ENCODE peak calls at places on chromosomes 16 and 17, in five cellular contexts. F is IMR-90, W is ovary, B is astrocyte, C is colonic mucosa. Q is an unnamed sample. For H3K36me3, the result is how much of the 10 kb centered on the place peaks cover.

GRCh38 chr16:86987746-86988670 is 329.2 kb downstream of the C16orf95 start:
- DNase-seq in B (no peak), C (no peak), W (no peak), F (no peak), Q (no peak)

GRCh38 chr17:83180996-83181481 is 101.6 kb downstream of the METRNL start:
- DNase-seq in C (peak), B (no peak), F (no peak), W (peak), Q (no peak)

GRCh38 chr17:75764711-75765421 is at the start of gene GALK1:
- DNase-seq in W (peak), B (peak), C (peak), F (peak), Q (peak)

GRCh38 chr17:81917565-81918332 is at the start of gene SIRT7:
- DNase-seq in F (peak), C (peak), W (peak), B (no peak), Q (peak)

GRCh38 chr17:43545383-43545632 is 832 bp downstream of the ETV4 start:
- DNase-seq in F (peak), B (peak), C (no peak), W (no peak), Q (peak)

GRCh38 chr17:1590031-1590746 is 27.6 kb upstream of the PITPNA start:
- DNase-seq in B (peak), F (peak), W (no peak), C (peak), Q (peak)

GRCh38 chr17:2241823-2242222 is 61.8 kb downstream of the SMG6 start:
- DNase-seq in C (no peak), W (no peak), F (peak), B (peak), Q (no peak)

GRCh38 chr17:7356779-7357178 is 1.8 kb downstream of the TMEM95 start:
- DNase-seq in F (no peak), C (no peak), B (no peak), W (no peak), Q (peak)

GRCh38 chr17:34542700-34543336 is 36.6 kb upstream of the TMEM132E start:
- DNase-seq in W (no peak), F (no peak), C (peak), B (no peak), Q (peak)

GRCh38 chr17:74924250-74924948 is at the start of gene OTOP2:
- DNase-seq in F (no peak), W (no peak), B (no peak), C (no peak), Q (peak)

GRCh38 chr16:72172105-72173034 is at the start of gene PMFBP1:
- DNase-seq in B (peak), C (peak), W (no peak), F (peak), Q (peak)

GRCh38 chr16:81582655-81583441 is 138.2 kb downstream of the CMIP start:
- DNase-seq in W (no peak), F (no peak), B (no peak), C (no peak), Q (no peak)

GRCh38 chr16:926715-927114 is 44.1 kb downstream of the LMF1 start:
- DNase-seq in F (no peak), W (no peak), B (no peak), C (no peak), Q (no peak)

GRCh38 chr17:2337811-2338657 is 733 bp downstream of the SGSM2 start:
- DNase-seq in C (peak), W (peak), F (peak), B (peak), Q (peak)

GRCh38 chr17:28328325-28328724 is 6.9 kb downstream of the IFT20 start:
- DNase-seq in C (no peak), F (peak), B (no peak), W (no peak), Q (no peak)

GRCh38 chr16:50679676-50680555 is 1.2 kb downstream of the SNX20 start:
- DNase-seq in B (no peak), W (no peak), C (no peak), F (no peak), Q (no peak)

GRCh38 chr16:50680907-50681885 is at the start of gene SNX20:
- DNase-seq in C (peak), W (no peak), F (no peak), B (no peak), Q (peak)

GRCh38 chr16:50677351-50677750 is 3.8 kb downstream of the SNX20 start:
- DNase-seq in C (no peak), B (no peak), F (no peak), W (no peak), Q (no peak)

GRCh38 chr16:50680556-50680893 is 587 bp downstream of the SNX20 start:
- DNase-seq in B (no peak), C (no peak), W (no peak), F (no peak), Q (no peak)

GRCh38 chr16:50679266-50679665 is 1.8 kb downstream of the SNX20 start:
- DNase-seq in C (no peak), F (no peak), W (no peak), B (no peak), Q (no peak)
- H3K4me3 ChIP-seq in C (no peak), F (no peak), W (no peak), B (no peak), Q (no peak)

GRCh38 chr16:54434859-54435258 is 148.3 kb upstream of the IRX3 start:
- DNase-seq in B (no peak), C (no peak), F (no peak), W (no peak), Q (no peak)

GRCh38 chr16:54431041-54431996 is 144.7 kb upstream of the IRX3 start:
- DNase-seq in C (no peak), W (no peak), F (no peak), B (peak), Q (no peak)

GRCh38 chr16:54431997-54432367 is 145.4 kb upstream of the IRX3 start:
- DNase-seq in B (no peak), F (no peak), C (no peak), W (no peak), Q (no peak)

GRCh38 chr16:54430491-54431030 is 144.0 kb upstream of the IRX3 start:
- DNase-seq in F (peak), C (no peak), W (no peak), B (peak), Q (no peak)

DNA sequence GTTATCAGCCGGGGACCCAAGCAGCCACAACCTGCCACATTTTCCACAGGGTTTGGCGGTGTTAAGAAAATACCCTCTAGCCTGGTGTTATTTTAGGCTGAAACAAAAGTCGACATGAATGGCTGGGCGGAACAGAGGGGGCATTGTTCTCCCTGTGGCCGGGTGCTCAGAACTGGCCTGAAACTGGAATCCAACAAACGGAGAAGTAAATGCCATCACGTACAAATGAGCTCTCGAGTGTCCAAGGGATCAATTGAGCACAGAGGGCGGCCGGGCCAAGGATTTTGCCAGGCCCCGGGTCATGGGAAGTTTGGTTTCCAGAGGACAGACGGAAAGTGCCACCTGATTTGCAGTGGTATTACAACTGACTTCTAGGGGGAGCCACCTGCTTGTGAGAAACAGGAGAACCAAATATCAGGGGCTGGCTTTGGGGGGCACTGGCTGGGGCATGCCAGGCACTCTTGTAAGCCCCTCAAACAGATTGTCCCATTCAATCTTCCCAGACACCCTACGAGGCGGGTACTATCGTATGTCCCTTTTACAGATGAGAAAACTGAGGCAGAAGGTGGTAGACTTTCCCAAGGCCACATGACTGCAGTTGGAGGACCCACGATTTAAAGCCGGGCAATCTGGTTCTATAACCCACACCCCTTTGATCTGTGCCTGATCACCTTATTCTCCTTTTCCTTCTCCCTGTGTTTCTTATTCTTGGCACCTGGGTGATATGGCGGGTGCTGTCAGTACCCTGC is 146.1 kb upstream of the IRX3 start:
- DNase-seq in F (no peak), C (no peak), W (no peak), B (no peak), Q (no peak)
- TF ChIP-seq CTCF in F (no peak), C (no peak), W (no peak), B (no peak), Q (no peak)

DNA sequence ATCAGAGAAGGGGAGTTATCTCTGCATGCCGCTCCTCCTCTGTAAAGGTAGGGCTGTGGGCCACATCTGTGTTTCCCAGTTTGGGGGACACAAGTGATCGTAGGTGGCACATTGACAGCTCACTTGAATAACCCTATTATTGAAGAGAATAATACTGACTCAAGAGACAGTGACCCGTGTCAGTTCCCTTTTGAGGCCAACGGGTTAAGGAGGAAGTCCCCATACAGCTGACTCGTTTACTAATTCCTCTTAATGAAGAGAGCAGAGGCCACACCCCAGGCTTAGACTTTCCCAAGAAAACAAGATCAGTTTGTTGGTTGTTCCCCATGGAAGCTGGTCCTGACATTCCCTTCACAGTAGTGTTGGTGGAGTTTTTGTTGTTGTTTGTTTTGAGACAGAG is 33.0 kb downstream of the IL4R start:
- DNase-seq in W (no peak), C (no peak), F (no peak), B (no peak), Q (no peak)
- H3K36me3 ChIP-seq in W (under half), C (under half), F (half or more), B (under half), Q (half or more)

GRCh38 chr16:68355447-68356248 is 44.8 kb downstream of the PRMT7 start:
- DNase-seq in W (no peak), C (no peak), B (no peak), F (no peak), Q (no peak)

GRCh38 chr16:68357923-68358322 is 47.1 kb downstream of the PRMT7 start:
- DNase-seq in C (no peak), F (no peak), W (no peak), B (no peak), Q (no peak)

GRCh38 chr16:68356919-68357286 is 46.1 kb downstream of the PRMT7 start:
- DNase-seq in W (no peak), F (no peak), B (no peak), C (no peak), Q (no peak)

GRCh38 chr16:68357521-68357922 is 46.7 kb downstream of the PRMT7 start:
- DNase-seq in C (no peak), B (no peak), F (no peak), W (no peak), Q (no peak)

DNA sequence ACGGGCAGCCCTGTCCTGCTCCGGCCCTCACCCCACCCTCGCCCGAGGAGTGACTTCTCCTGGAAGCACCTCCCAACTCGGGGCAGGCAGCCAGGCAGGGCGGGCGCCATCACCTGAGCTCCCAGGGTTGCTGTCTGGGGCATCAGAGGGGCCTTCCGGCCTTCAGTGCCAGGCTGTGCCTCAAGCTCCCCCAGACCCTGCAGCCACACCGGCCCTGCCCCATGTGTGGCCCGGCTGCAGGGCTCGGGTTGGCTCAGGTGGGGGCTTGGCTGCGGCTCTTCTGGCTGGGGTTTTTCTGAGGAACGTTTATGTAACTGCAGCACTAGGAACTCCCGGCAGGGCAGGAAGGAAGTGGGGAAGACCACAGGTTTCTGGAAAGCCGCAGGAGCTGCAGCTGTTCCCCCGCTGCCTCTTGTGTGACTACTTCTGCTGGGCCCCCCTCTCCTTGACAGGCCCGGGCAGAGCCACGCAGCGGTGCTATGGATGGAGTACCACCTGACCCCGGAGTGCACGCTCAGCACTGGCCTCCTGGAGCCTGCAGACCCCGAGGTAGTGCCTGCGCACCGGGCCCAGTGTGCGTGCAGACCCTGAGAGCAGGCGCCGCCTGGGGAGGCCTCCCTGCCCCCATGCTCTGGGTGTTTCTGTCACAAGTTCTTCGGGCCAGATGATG is 45.6 kb downstream of the PRMT7 start:
- DNase-seq in W (no peak), B (no peak), F (no peak), C (peak), Q (peak)
- H3K4me3 ChIP-seq in W (no peak), B (no peak), F (no peak), C (no peak), Q (no peak)

GRCh38 chr17:49798182-49798581 is 9.7 kb downstream of the KAT7 start:
- DNase-seq in W (no peak), F (peak), B (no peak), C (no peak), Q (no peak)
- TF ChIP-seq CTCF in W (no peak), F (no peak), B (no peak), C (no peak), Q (no peak)

GRCh38 chr16:15780805-15781204 is 76.0 kb downstream of the MYH11 start:
- DNase-seq in F (no peak), C (no peak), W (no peak), B (no peak), Q (no peak)
- H3K36me3 ChIP-seq in F (under half), C (under half), W (under half), B (under half), Q (under half)

DNA sequence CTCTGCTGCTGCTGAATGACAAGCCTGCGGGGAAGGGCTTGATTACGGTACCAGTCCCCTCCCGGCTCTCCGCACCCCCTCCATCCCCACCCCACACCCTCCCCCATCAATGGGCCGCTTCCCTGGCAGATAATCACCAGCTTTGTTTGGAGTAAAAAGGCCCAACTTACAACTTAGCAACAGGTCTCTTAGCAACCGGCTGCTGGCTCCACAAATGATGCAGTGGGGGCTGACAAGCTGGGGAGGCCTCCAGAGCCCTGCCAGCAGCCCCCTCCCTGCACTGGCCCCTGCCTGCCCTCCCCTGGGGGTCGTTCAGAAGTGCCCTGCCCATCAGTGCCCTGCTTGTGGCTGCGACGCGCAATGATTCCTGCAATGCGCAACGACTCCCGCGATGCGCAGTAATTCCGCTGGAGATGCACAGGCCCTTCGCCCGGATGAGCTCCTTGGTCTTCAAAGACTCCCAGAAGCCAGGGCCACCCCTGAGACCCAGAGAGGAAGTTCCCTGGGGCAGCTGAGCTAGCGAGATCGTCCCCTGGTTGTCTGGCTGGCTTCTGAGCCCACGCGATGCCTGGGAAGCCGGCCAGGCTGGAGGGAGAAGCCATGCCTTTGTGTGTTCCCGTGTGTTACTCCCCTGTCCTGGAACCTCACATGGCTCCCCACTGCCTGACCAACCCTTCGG is 23.3 kb downstream of the CPNE2 start:
- DNase-seq in F (peak), W (peak), B (peak), C (no peak), Q (no peak)
- H3K4me3 ChIP-seq in F (no peak), W (no peak), B (no peak), C (no peak), Q (no peak)

GRCh38 chr17:78997231-78997741 is 12.3 kb downstream of the CANT1 start:
- DNase-seq in F (no peak), B (no peak), W (no peak), C (peak), Q (no peak)

GRCh38 chr17:78999947-79000395 is 9.6 kb downstream of the CANT1 start:
- DNase-seq in F (no peak), W (no peak), C (no peak), B (no peak), Q (no peak)

GRCh38 chr17:78997881-78998280 is 11.7 kb downstream of the CANT1 start:
- DNase-seq in F (no peak), C (peak), W (no peak), B (no peak), Q (no peak)

GRCh38 chr17:78999056-78999768 is 10.4 kb downstream of the CANT1 start:
- DNase-seq in F (no peak), C (no peak), B (no peak), W (no peak), Q (no peak)

DNA sequence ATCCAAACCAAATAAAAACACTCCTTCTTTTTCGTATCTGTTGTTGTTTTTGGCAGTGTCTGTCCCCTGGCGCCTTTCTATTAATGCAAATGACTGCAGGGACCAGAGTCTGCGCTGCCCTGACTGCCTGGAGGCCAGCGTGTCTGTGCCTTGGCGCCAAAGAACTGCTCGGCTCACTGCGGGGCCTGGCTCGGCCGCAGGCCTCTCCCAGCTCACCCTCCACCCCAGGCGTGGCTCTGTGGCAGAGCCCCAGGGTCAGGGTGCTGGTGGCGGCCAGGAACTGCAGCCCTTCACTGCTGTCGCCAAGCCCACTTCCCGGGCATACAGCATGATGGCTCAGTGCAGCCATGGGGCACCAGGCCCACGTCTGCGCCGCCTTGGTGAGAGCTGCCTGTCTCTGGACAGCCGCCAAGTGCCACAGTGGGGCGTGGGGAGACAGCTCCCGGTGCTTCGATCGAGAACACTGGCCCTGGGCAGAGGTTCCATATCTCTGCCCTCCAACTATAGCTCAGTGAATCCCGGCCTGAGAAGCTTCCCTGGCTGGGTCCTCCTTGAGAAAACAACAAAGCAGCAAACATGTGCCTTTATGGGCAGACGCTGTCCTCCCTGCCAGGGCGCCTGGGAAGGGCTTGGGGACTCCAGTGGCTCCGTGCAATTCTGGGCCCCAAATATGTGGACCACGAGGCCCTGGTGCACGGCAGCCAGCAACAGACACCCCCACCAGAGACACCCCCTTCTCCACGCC is 11.1 kb downstream of the CANT1 start:
- DNase-seq in W (peak), F (no peak), C (peak), B (no peak), Q (peak)
- TF ChIP-seq CTCF in W (no peak), F (no peak), C (no peak), B (no peak), Q (peak)